ENCODE peak calls at places on chromosomes 13 and 19, in eight cellular contexts. X is CD8-positive, alpha-beta memory T cell; N is activated CD4-positive, alpha-beta T cell treated with anti-CD3 and anti-CD28 coated beads, Interleukin-2, amount 50 U/mL, for 24 hours; B is left lung; S is NCI-H1930; K is nephron progenitor cell; Z is Calu3; R is SK-MEL-5. O is an unnamed sample.

GRCh38 chr19:35883920-35884319 is 15.5 kb downstream of the APLP1 start:
- DNase-seq in K (no peak), S (no peak), Z (no peak), B (no peak), R (no peak), X (no peak), N (no peak), O (no peak)

GRCh38 chr13:73169971-73170370 is 111.2 kb downstream of the KLF5 start:
- DNase-seq in R (no peak), X (no peak), B (no peak), S (no peak), Z (peak; percentile 5), K (no peak), N (no peak), O (no peak)

GRCh38 chr13:94114166-94114565 is 365.3 kb downstream of the DCT start:
- DNase-seq in R (peak; percentile 81), K (no peak), Z (no peak), N (no peak), B (no peak), X (no peak), S (no peak), O (no peak)

GRCh38 chr13:38656699-38657098 is 30.2 kb upstream of the FREM2 start:
- DNase-seq in N (no peak), K (no peak), B (no peak), Z (peak; percentile 13), X (no peak), S (no peak), R (no peak), O (no peak)

GRCh38 chr19:13164370-13165090 is 14.3 kb downstream of the IER2 start:
- DNase-seq in X (peak; percentile 64), K (peak; percentile 82), B (peak; percentile 82), S (no peak), Z (peak; percentile 83), R (peak; percentile 86), N (no peak), O (no peak)

GRCh38 chr13:50170447-50171037 is 155.3 kb downstream of the KCNRG start:
- DNase-seq in R (peak; percentile 28), N (no peak), X (no peak), Z (no peak), B (no peak), K (no peak), S (no peak), O (no peak)

GRCh38 chr13:22062478-22063205 is 391.8 kb downstream of the FGF9 start:
- DNase-seq in B (no peak), Z (no peak), S (no peak), R (no peak), N (no peak), K (no peak), X (no peak), O (no peak)

GRCh38 chr13:50732712-50733111 is 110.8 kb downstream of the DLEU7 start:
- DNase-seq in K (no peak), X (no peak), R (no peak), N (no peak), Z (no peak), B (no peak), S (no peak), O (no peak)

GRCh38 chr13:101397742-101398141 is 18.6 kb downstream of the NALCN start:
- DNase-seq in R (no peak), Z (no peak), K (peak; percentile 6), X (no peak), N (no peak), B (no peak), S (no peak), O (no peak)

GRCh38 chr13:26508885-26509284 is 48.6 kb upstream of the WASF3 start:
- DNase-seq in N (no peak), X (no peak), B (no peak), S (no peak), K (no peak), R (no peak), Z (no peak), O (peak; percentile 52)

GRCh38 chr13:28313579-28313978 is 175.2 kb downstream of the PAN3 start:
- DNase-seq in X (no peak), B (no peak), Z (no peak), N (no peak), S (no peak), R (peak; percentile 29), K (no peak), O (no peak)

GRCh38 chr13:21913010-21913409 is 242.1 kb downstream of the FGF9 start:
- DNase-seq in S (no peak), X (no peak), Z (no peak), K (peak; percentile 18), R (peak; percentile 58), N (no peak), B (no peak), O (no peak)

GRCh38 chr19:16649734-16650133 is 10.2 kb downstream of the SMIM7 start:
- DNase-seq in X (no peak), K (no peak), R (peak; percentile 64), Z (no peak), S (no peak), B (no peak), N (no peak), O (no peak)